ENCODE peak calls at places on chromosome 10, in nine cellular contexts. One of them, this sample, is unnamed.

GRCh38 chr10:85646312-85646711 is 720.3 kb downstream of the GRID1 start:
- DNase-seq in stomach: no peak
- DNase-seq in HepG2: no peak
- DNase-seq in ovary: no peak
- DNase-seq in transverse colon: no peak
- DNase-seq in lower leg skin: no peak
- DNase-seq in breast epithelium: no peak
- DNase-seq in NB4: no peak
- DNase-seq in H54: peak
- DNase-seq in this sample: no peak

GRCh38 chr10:93476756-93477155 is 5.4 kb downstream of the MYOF start:
- DNase-seq in stomach: no peak
- DNase-seq in HepG2: no peak
- DNase-seq in ovary: no peak
- DNase-seq in transverse colon: no peak
- DNase-seq in lower leg skin: no peak
- DNase-seq in breast epithelium: no peak
- DNase-seq in NB4: no peak
- DNase-seq in H54: no peak
- DNase-seq in this sample: no peak

GRCh38 chr10:84837041-84837766 is 508.8 kb downstream of the CCSER2 start:
- DNase-seq in stomach: no peak
- DNase-seq in HepG2: no peak
- DNase-seq in ovary: no peak
- DNase-seq in transverse colon: no peak
- DNase-seq in lower leg skin: no peak
- DNase-seq in breast epithelium: no peak
- DNase-seq in NB4: no peak
- DNase-seq in H54: no peak
- DNase-seq in this sample: no peak

GRCh38 chr10:12852732-12853131 is 148.8 kb downstream of the CCDC3 start:
- DNase-seq in stomach: no peak
- DNase-seq in HepG2: no peak
- DNase-seq in ovary: no peak
- DNase-seq in transverse colon: no peak
- DNase-seq in lower leg skin: peak
- DNase-seq in breast epithelium: no peak
- DNase-seq in NB4: no peak
- DNase-seq in H54: no peak
- DNase-seq in this sample: no peak

GRCh38 chr10:103637855-103638561 is 144.5 kb downstream of the NEURL1 start:
- DNase-seq in stomach: peak
- DNase-seq in HepG2: no peak
- DNase-seq in ovary: peak
- DNase-seq in transverse colon: peak
- DNase-seq in lower leg skin: no peak
- DNase-seq in breast epithelium: peak
- DNase-seq in NB4: no peak
- DNase-seq in H54: no peak
- DNase-seq in this sample: no peak

GRCh38 chr10:45437587-45438456 is 63.8 kb downstream of the ALOX5 start:
- DNase-seq in stomach: no peak
- DNase-seq in HepG2: no peak
- DNase-seq in ovary: no peak
- DNase-seq in transverse colon: no peak
- DNase-seq in lower leg skin: no peak
- DNase-seq in breast epithelium: no peak
- DNase-seq in NB4: peak
- DNase-seq in H54: no peak
- DNase-seq in this sample: no peak

GRCh38 chr10:80938920-80939319 is 401.2 kb downstream of the SH2D4B start:
- DNase-seq in stomach: no peak
- DNase-seq in HepG2: no peak
- DNase-seq in ovary: no peak
- DNase-seq in transverse colon: no peak
- DNase-seq in lower leg skin: no peak
- DNase-seq in breast epithelium: no peak
- DNase-seq in NB4: peak
- DNase-seq in H54: no peak
- DNase-seq in this sample: no peak

GRCh38 chr10:133004991-133005390 is 62.6 kb upstream of the CFAP46 start:
- DNase-seq in stomach: no peak
- DNase-seq in HepG2: no peak
- DNase-seq in ovary: no peak
- DNase-seq in transverse colon: no peak
- DNase-seq in lower leg skin: no peak
- DNase-seq in breast epithelium: no peak
- DNase-seq in NB4: no peak
- DNase-seq in H54: no peak
- DNase-seq in this sample: no peak

GRCh38 chr10:6200588-6201510 is 1.9 kb upstream of the PFKFB3 start:
- DNase-seq in stomach: no peak
- DNase-seq in HepG2: peak
- DNase-seq in ovary: peak
- DNase-seq in transverse colon: peak
- DNase-seq in lower leg skin: no peak
- DNase-seq in breast epithelium: no peak
- DNase-seq in NB4: peak
- DNase-seq in H54: peak
- DNase-seq in this sample: peak
- TF ChIP-seq POLR2A in stomach: no peak
- TF ChIP-seq POLR2A in HepG2: no peak
- TF ChIP-seq POLR2A in ovary: no peak
- TF ChIP-seq POLR2A in transverse colon: peak
- TF ChIP-seq POLR2A in lower leg skin: no peak
- TF ChIP-seq POLR2A in breast epithelium: no peak
- TF ChIP-seq POLR2A in NB4: no peak
- TF ChIP-seq POLR2A in H54: no peak
- TF ChIP-seq POLR2A in this sample: no peak

DNA sequence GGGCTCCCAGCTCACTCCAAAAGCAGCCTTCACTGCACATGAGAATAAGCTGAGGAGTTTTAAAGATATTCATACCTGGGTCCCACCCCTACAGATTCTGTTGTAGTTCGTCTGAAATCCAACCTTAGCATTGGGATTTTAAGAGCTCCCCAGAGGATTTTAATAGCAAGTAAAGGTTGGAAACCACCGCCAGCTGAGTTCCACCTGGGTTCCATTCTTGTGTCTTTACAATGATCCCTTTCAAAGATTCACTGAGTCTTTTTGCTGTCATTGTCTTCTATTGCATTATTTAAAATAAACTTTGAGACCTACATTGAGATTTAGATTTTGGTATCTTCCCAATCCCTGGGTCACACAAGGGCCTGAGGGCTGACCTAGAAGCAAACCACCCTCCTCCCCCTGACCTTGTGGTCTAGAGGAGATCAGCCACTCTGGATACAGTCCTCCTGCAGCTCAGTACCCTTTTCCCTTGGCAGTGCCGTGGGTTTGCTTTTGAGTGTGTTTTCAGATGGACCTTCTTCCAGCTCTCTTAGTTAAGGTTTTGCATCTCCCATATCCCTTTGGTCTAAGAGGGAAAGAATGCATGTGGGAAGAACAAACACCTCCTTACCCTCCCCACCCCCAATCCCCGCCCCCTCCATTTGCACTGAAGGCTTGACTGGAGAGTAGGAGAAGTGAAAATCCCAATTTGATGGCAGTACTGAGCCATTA is 22.6 kb upstream of the SIRT1 start:
- DNase-seq in stomach: no peak
- DNase-seq in HepG2: no peak
- DNase-seq in ovary: no peak
- DNase-seq in transverse colon: no peak
- DNase-seq in lower leg skin: no peak
- DNase-seq in breast epithelium: no peak
- DNase-seq in NB4: no peak
- DNase-seq in H54: no peak
- DNase-seq in this sample: no peak
- TF ChIP-seq POLR2A in stomach: no peak
- TF ChIP-seq POLR2A in HepG2: no peak
- TF ChIP-seq POLR2A in ovary: no peak
- TF ChIP-seq POLR2A in transverse colon: no peak
- TF ChIP-seq POLR2A in lower leg skin: no peak
- TF ChIP-seq POLR2A in breast epithelium: no peak
- TF ChIP-seq POLR2A in NB4: no peak
- TF ChIP-seq POLR2A in H54: no peak
- TF ChIP-seq POLR2A in this sample: no peak

GRCh38 chr10:78029294-78030226 is at the start of gene POLR3A:
- DNase-seq in stomach: peak
- DNase-seq in HepG2: peak
- DNase-seq in ovary: peak
- DNase-seq in transverse colon: peak
- DNase-seq in lower leg skin: peak
- DNase-seq in breast epithelium: peak
- DNase-seq in NB4: peak
- DNase-seq in H54: peak
- DNase-seq in this sample: peak
- TF ChIP-seq POLR2A in stomach: no peak
- TF ChIP-seq POLR2A in HepG2: peak
- TF ChIP-seq POLR2A in ovary: no peak
- TF ChIP-seq POLR2A in transverse colon: no peak
- TF ChIP-seq POLR2A in lower leg skin: no peak
- TF ChIP-seq POLR2A in breast epithelium: no peak
- TF ChIP-seq POLR2A in NB4: peak
- TF ChIP-seq POLR2A in H54: peak
- TF ChIP-seq POLR2A in this sample: peak

GRCh38 chr10:17233534-17233933 is 5.5 kb downstream of the VIM start:
- DNase-seq in stomach: no peak
- DNase-seq in HepG2: no peak
- DNase-seq in ovary: peak
- DNase-seq in transverse colon: peak
- DNase-seq in lower leg skin: no peak
- DNase-seq in breast epithelium: no peak
- DNase-seq in NB4: no peak
- DNase-seq in H54: no peak
- DNase-seq in this sample: no peak
- TF ChIP-seq POLR2A in stomach: no peak
- TF ChIP-seq POLR2A in HepG2: no peak
- TF ChIP-seq POLR2A in ovary: no peak
- TF ChIP-seq POLR2A in transverse colon: no peak
- TF ChIP-seq POLR2A in lower leg skin: no peak
- TF ChIP-seq POLR2A in breast epithelium: no peak
- TF ChIP-seq POLR2A in NB4: no peak
- TF ChIP-seq POLR2A in H54: no peak
- TF ChIP-seq POLR2A in this sample: peak

DNA sequence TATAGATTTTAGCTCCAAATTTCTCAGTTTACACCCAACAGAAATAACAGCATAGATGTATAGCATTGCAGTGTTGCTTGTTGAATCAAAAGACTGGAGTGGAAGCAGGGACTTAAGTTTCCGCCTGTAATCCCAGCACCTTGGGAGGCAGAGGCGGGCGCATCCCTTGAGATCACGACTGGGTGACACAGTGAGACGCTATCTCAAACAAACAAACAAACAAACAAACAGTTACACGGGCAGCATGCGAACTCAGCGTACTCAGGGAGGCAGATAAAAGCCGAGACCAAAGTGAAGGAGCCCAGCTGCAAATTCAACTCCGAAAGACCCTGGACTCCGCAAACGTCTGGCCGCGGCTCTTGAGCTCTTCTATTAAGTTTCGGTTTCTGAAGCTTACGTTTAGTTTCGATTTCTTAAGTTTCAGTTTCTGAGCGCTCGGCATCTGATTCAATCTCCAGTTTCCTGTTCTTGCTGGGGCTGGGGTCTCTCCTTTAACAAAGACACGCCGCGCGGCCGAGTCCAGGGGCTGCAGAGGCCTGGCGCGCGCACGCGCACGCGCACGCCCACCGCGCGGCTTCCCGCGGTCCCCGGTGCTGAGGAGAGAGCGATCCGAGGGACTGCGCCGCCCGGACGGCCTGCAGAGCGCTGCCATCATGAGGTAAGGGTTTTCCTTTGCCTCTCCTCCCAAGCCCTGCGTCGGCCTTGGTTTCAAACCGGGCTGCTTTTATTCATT is at the start of gene IFIT5:
- DNase-seq in stomach: peak
- DNase-seq in HepG2: peak
- DNase-seq in ovary: peak
- DNase-seq in transverse colon: peak
- DNase-seq in lower leg skin: peak
- DNase-seq in breast epithelium: peak
- DNase-seq in NB4: peak
- DNase-seq in H54: peak
- DNase-seq in this sample: peak
- TF ChIP-seq POLR2A in stomach: no peak
- TF ChIP-seq POLR2A in HepG2: peak
- TF ChIP-seq POLR2A in ovary: peak
- TF ChIP-seq POLR2A in transverse colon: no peak
- TF ChIP-seq POLR2A in lower leg skin: peak
- TF ChIP-seq POLR2A in breast epithelium: peak
- TF ChIP-seq POLR2A in NB4: no peak
- TF ChIP-seq POLR2A in H54: peak
- TF ChIP-seq POLR2A in this sample: no peak

GRCh38 chr10:100372415-100373297 is 25.6 kb downstream of the SCD start:
- DNase-seq in stomach: no peak
- DNase-seq in HepG2: no peak
- DNase-seq in ovary: no peak
- DNase-seq in transverse colon: no peak
- DNase-seq in lower leg skin: no peak
- DNase-seq in breast epithelium: no peak
- DNase-seq in NB4: no peak
- DNase-seq in H54: no peak
- DNase-seq in this sample: no peak
- TF ChIP-seq POLR2A in stomach: no peak
- TF ChIP-seq POLR2A in HepG2: no peak
- TF ChIP-seq POLR2A in ovary: no peak
- TF ChIP-seq POLR2A in transverse colon: no peak
- TF ChIP-seq POLR2A in lower leg skin: no peak
- TF ChIP-seq POLR2A in breast epithelium: no peak
- TF ChIP-seq POLR2A in NB4: no peak
- TF ChIP-seq POLR2A in H54: peak
- TF ChIP-seq POLR2A in this sample: no peak

DNA sequence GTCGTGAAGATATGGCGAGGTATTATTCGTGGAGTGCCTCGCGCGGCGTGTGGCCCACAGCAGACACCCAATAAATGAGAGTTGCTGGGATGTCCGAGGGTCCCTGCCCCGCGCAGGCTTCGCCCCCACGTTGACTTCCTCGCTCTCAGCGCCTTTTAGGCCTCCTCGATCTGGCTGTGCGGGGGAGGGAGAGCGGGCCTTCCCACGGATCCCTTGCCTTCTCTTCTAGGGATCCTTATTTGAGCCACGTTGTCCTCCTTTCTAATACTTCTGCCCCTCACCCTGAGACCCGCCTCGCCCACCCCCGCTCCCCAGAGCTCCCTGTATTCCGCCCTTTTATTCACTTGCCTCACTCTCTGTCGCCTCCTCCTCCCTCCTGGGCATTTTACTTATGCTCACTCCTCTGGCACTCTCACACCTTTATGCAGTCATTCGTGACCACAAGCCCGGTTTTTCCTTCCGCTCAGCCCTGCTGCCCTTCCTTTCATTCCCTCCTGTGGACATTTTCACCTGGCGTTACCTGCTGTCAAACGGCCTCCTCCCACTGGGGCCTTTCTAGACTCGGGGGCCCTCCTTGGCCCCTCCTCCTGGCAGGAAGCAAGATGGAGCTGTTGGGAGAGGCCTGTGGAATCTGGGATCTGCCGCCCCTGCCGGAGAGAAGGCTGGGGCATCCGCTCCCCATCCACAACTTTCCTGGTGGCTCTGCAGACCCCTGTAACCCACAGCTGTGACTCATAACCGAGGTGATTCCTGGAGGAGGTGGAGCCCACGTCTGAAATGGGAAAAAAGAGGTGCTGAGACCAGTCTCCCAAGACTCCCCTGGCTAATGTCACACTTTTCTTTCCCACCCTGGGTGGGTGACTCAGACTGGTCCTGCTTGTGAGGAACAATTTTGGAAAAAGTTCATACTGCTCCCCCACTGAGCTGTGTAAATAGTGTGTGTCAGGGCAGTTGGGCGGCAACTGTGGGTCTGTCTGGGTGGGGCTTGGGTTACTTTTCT is 1.0 kb downstream of the VCL start:
- DNase-seq in stomach: peak
- DNase-seq in HepG2: peak
- DNase-seq in ovary: peak
- DNase-seq in transverse colon: peak
- DNase-seq in lower leg skin: peak
- DNase-seq in breast epithelium: peak
- DNase-seq in NB4: no peak
- DNase-seq in H54: peak
- DNase-seq in this sample: peak
- TF ChIP-seq POLR2A in stomach: no peak
- TF ChIP-seq POLR2A in HepG2: no peak
- TF ChIP-seq POLR2A in ovary: peak
- TF ChIP-seq POLR2A in transverse colon: peak
- TF ChIP-seq POLR2A in lower leg skin: no peak
- TF ChIP-seq POLR2A in breast epithelium: no peak
- TF ChIP-seq POLR2A in NB4: no peak
- TF ChIP-seq POLR2A in H54: peak
- TF ChIP-seq POLR2A in this sample: no peak

This sample was measured in K562.